ENCODE peak calls at places on chromosomes 16 and 17, in seven cellular contexts. One of them, this sample, is unnamed.
A peak's percentile ranks its signal among the peaks of the same experiment; 100 is the strongest.

GRCh38 chr16:14300631-14301149 is 229.6 kb downstream of the MRTFB start:
- DNase-seq in neural crest cell: no peak
- DNase-seq in head of caudate nucleus: no peak
- DNase-seq in NCI-H1436: peak; percentile 49
- DNase-seq in H54: peak; percentile 80
- DNase-seq in stimulated activated naive B cell treated with anti-CD40 and anti-IgM and Interleukin-4, amounts not matched to agents 10 μg/mL and 1 μg/mL and 100 μg/mL, for 72 hours: no peak
- DNase-seq in KG1: no peak
- DNase-seq in this sample: peak; percentile 64

GRCh38 chr16:69187891-69188451 is 1.0 kb downstream of the SNTB2 start:
- DNase-seq in stimulated activated naive B cell treated with anti-CD40 and anti-IgM and Interleukin-4, amounts not matched to agents 10 μg/mL and 1 μg/mL and 100 μg/mL, for 72 hours: peak; percentile 13
- DNase-seq in head of caudate nucleus: no peak
- DNase-seq in NCI-H1436: peak; percentile 3
- DNase-seq in KG1: no peak
- DNase-seq in H54: no peak
- DNase-seq in neural crest cell: peak; percentile 30
- DNase-seq in this sample: peak; percentile 37

GRCh38 chr17:68973098-68973929 is 18.1 kb upstream of the ABCA8 start:
- DNase-seq in H54: no peak
- DNase-seq in NCI-H1436: no peak
- DNase-seq in KG1: no peak
- DNase-seq in neural crest cell: no peak
- DNase-seq in head of caudate nucleus: no peak
- DNase-seq in stimulated activated naive B cell treated with anti-CD40 and anti-IgM and Interleukin-4, amounts not matched to agents 10 μg/mL and 1 μg/mL and 100 μg/mL, for 72 hours: no peak
- DNase-seq in this sample: no peak

GRCh38 chr17:15954222-15954621 is 9.3 kb downstream of the ADORA2B start:
- DNase-seq in NCI-H1436: no peak
- DNase-seq in stimulated activated naive B cell treated with anti-CD40 and anti-IgM and Interleukin-4, amounts not matched to agents 10 μg/mL and 1 μg/mL and 100 μg/mL, for 72 hours: no peak
- DNase-seq in KG1: no peak
- DNase-seq in head of caudate nucleus: no peak
- DNase-seq in neural crest cell: no peak
- DNase-seq in H54: peak; percentile 77
- DNase-seq in this sample: no peak

GRCh38 chr17:18260332-18261145 is at the start of gene MIEF2:
- DNase-seq in head of caudate nucleus: peak; percentile 97
- DNase-seq in KG1: peak; percentile 55
- DNase-seq in neural crest cell: peak; percentile 83
- DNase-seq in NCI-H1436: peak; percentile 96
- DNase-seq in stimulated activated naive B cell treated with anti-CD40 and anti-IgM and Interleukin-4, amounts not matched to agents 10 μg/mL and 1 μg/mL and 100 μg/mL, for 72 hours: peak; percentile 89
- DNase-seq in H54: peak; percentile 100
- DNase-seq in this sample: peak; percentile 99

GRCh38 chr16:69093974-69094373 is 11.5 kb upstream of the HAS3 start:
- DNase-seq in stimulated activated naive B cell treated with anti-CD40 and anti-IgM and Interleukin-4, amounts not matched to agents 10 μg/mL and 1 μg/mL and 100 μg/mL, for 72 hours: no peak
- DNase-seq in neural crest cell: no peak
- DNase-seq in H54: no peak
- DNase-seq in KG1: no peak
- DNase-seq in head of caudate nucleus: no peak
- DNase-seq in NCI-H1436: peak; percentile 53
- DNase-seq in this sample: no peak

GRCh38 chr17:63494300-63494928 is 17.6 kb downstream of the ACE start:
- DNase-seq in neural crest cell: no peak
- DNase-seq in H54: no peak
- DNase-seq in head of caudate nucleus: no peak
- DNase-seq in NCI-H1436: no peak
- DNase-seq in stimulated activated naive B cell treated with anti-CD40 and anti-IgM and Interleukin-4, amounts not matched to agents 10 μg/mL and 1 μg/mL and 100 μg/mL, for 72 hours: no peak
- DNase-seq in KG1: no peak
- DNase-seq in this sample: no peak

GRCh38 chr16:87178977-87179376 is 138.2 kb downstream of the C16orf95 start:
- DNase-seq in KG1: no peak
- DNase-seq in NCI-H1436: no peak
- DNase-seq in head of caudate nucleus: no peak
- DNase-seq in neural crest cell: no peak
- DNase-seq in H54: peak; percentile 79
- DNase-seq in stimulated activated naive B cell treated with anti-CD40 and anti-IgM and Interleukin-4, amounts not matched to agents 10 μg/mL and 1 μg/mL and 100 μg/mL, for 72 hours: no peak
- DNase-seq in this sample: no peak

GRCh38 chr17:32498362-32498761 is 11.6 kb downstream of the CDK5R1 start:
- DNase-seq in stimulated activated naive B cell treated with anti-CD40 and anti-IgM and Interleukin-4, amounts not matched to agents 10 μg/mL and 1 μg/mL and 100 μg/mL, for 72 hours: no peak
- DNase-seq in KG1: no peak
- DNase-seq in head of caudate nucleus: no peak
- DNase-seq in NCI-H1436: no peak
- DNase-seq in neural crest cell: no peak
- DNase-seq in H54: no peak
- DNase-seq in this sample: no peak

GRCh38 chr17:69342896-69343644 is 16.1 kb upstream of the ABCA5 start:
- DNase-seq in NCI-H1436: no peak
- DNase-seq in stimulated activated naive B cell treated with anti-CD40 and anti-IgM and Interleukin-4, amounts not matched to agents 10 μg/mL and 1 μg/mL and 100 μg/mL, for 72 hours: no peak
- DNase-seq in H54: no peak
- DNase-seq in KG1: no peak
- DNase-seq in head of caudate nucleus: no peak
- DNase-seq in neural crest cell: no peak
- DNase-seq in this sample: no peak

GRCh38 chr17:82375359-82376041 is 3.9 kb downstream of the UTS2R start:
- DNase-seq in neural crest cell: no peak
- DNase-seq in head of caudate nucleus: no peak
- DNase-seq in stimulated activated naive B cell treated with anti-CD40 and anti-IgM and Interleukin-4, amounts not matched to agents 10 μg/mL and 1 μg/mL and 100 μg/mL, for 72 hours: no peak
- DNase-seq in KG1: no peak
- DNase-seq in H54: no peak
- DNase-seq in NCI-H1436: no peak
- DNase-seq in this sample: no peak

GRCh38 chr17:7944321-7944720 is 12.3 kb downstream of the CNTROB start:
- DNase-seq in stimulated activated naive B cell treated with anti-CD40 and anti-IgM and Interleukin-4, amounts not matched to agents 10 μg/mL and 1 μg/mL and 100 μg/mL, for 72 hours: no peak
- DNase-seq in head of caudate nucleus: no peak
- DNase-seq in neural crest cell: no peak
- DNase-seq in NCI-H1436: no peak
- DNase-seq in H54: no peak
- DNase-seq in KG1: no peak
- DNase-seq in this sample: no peak

GRCh38 chr16:65500007-65500406 is 378.1 kb upstream of the CDH11 start:
- DNase-seq in H54: no peak
- DNase-seq in KG1: no peak
- DNase-seq in NCI-H1436: no peak
- DNase-seq in stimulated activated naive B cell treated with anti-CD40 and anti-IgM and Interleukin-4, amounts not matched to agents 10 μg/mL and 1 μg/mL and 100 μg/mL, for 72 hours: no peak
- DNase-seq in head of caudate nucleus: no peak
- DNase-seq in neural crest cell: no peak
- DNase-seq in this sample: no peak

GRCh38 chr16:2206780-2207433 is 1.7 kb downstream of the MLST8 start:
- DNase-seq in NCI-H1436: no peak
- DNase-seq in H54: no peak
- DNase-seq in KG1: no peak
- DNase-seq in head of caudate nucleus: no peak
- DNase-seq in stimulated activated naive B cell treated with anti-CD40 and anti-IgM and Interleukin-4, amounts not matched to agents 10 μg/mL and 1 μg/mL and 100 μg/mL, for 72 hours: no peak
- DNase-seq in neural crest cell: no peak
- DNase-seq in this sample: no peak

GRCh38 chr17:73284906-73285602 is 23.4 kb upstream of the CPSF4L start:
- DNase-seq in H54: no peak
- DNase-seq in KG1: no peak
- DNase-seq in NCI-H1436: no peak
- DNase-seq in stimulated activated naive B cell treated with anti-CD40 and anti-IgM and Interleukin-4, amounts not matched to agents 10 μg/mL and 1 μg/mL and 100 μg/mL, for 72 hours: no peak
- DNase-seq in head of caudate nucleus: no peak
- DNase-seq in neural crest cell: no peak
- DNase-seq in this sample: no peak

GRCh38 chr17:77456951-77457548 is 316.3 kb downstream of the SEC14L1 start:
- DNase-seq in head of caudate nucleus: no peak
- DNase-seq in stimulated activated naive B cell treated with anti-CD40 and anti-IgM and Interleukin-4, amounts not matched to agents 10 μg/mL and 1 μg/mL and 100 μg/mL, for 72 hours: no peak
- DNase-seq in KG1: no peak
- DNase-seq in H54: no peak
- DNase-seq in neural crest cell: no peak
- DNase-seq in NCI-H1436: no peak
- DNase-seq in this sample: no peak